ENCODE peak calls at places on chromosomes 2 and 18, in four cellular contexts. One of them, this sample, is unnamed.

GRCh38 chr2:239548965-239549595 is 148.3 kb upstream of the HDAC4 start:
- DNase-seq in lower leg skin: no peak
- DNase-seq in AG04450: no peak
- DNase-seq in cardiac muscle cell: no peak
- DNase-seq in this sample: no peak

GRCh38 chr2:143505542-143505941 is 376.3 kb downstream of the ARHGAP15 start:
- DNase-seq in lower leg skin: no peak
- DNase-seq in AG04450: no peak
- DNase-seq in cardiac muscle cell: no peak
- DNase-seq in this sample: no peak

GRCh38 chr2:118677546-118677945 is 169.9 kb downstream of the EN1 start:
- DNase-seq in lower leg skin: no peak
- DNase-seq in AG04450: no peak
- DNase-seq in cardiac muscle cell: no peak
- DNase-seq in this sample: no peak

GRCh38 chr18:6022840-6023239 is 127.5 kb upstream of the TMEM200C start:
- DNase-seq in lower leg skin: no peak
- DNase-seq in AG04450: no peak
- DNase-seq in cardiac muscle cell: peak
- DNase-seq in this sample: peak

GRCh38 chr2:9753276-9753600 is 90.0 kb upstream of the TAF1B start:
- DNase-seq in lower leg skin: peak
- DNase-seq in AG04450: peak
- DNase-seq in cardiac muscle cell: peak
- DNase-seq in this sample: peak

GRCh38 chr18:48218285-48219022 is 190.7 kb downstream of the ZBTB7C start:
- DNase-seq in lower leg skin: no peak
- DNase-seq in AG04450: no peak
- DNase-seq in cardiac muscle cell: no peak
- DNase-seq in this sample: no peak

GRCh38 chr2:97819769-97820168 is 106.4 kb downstream of the ZAP70 start:
- DNase-seq in lower leg skin: no peak
- DNase-seq in AG04450: no peak
- DNase-seq in cardiac muscle cell: no peak
- DNase-seq in this sample: no peak

GRCh38 chr2:170221317-170222288 is 43.7 kb downstream of the MYO3B start:
- DNase-seq in lower leg skin: no peak
- DNase-seq in AG04450: peak
- DNase-seq in cardiac muscle cell: peak
- DNase-seq in this sample: peak

GRCh38 chr2:48415765-48416515 is 114.0 kb upstream of the STON1 start:
- DNase-seq in lower leg skin: no peak
- DNase-seq in AG04450: no peak
- DNase-seq in cardiac muscle cell: peak
- DNase-seq in this sample: no peak

GRCh38 chr2:187138240-187138639 is 289.3 kb upstream of the ZSWIM2 start:
- DNase-seq in lower leg skin: no peak
- DNase-seq in AG04450: no peak
- DNase-seq in cardiac muscle cell: peak
- DNase-seq in this sample: peak

GRCh38 chr18:50051288-50051687 is 143.7 kb downstream of the MYO5B start:
- DNase-seq in lower leg skin: no peak
- DNase-seq in AG04450: no peak
- DNase-seq in cardiac muscle cell: peak
- DNase-seq in this sample: no peak

GRCh38 chr2:151053661-151053990 is 208.0 kb downstream of the RBM43 start:
- DNase-seq in lower leg skin: no peak
- DNase-seq in AG04450: no peak
- DNase-seq in cardiac muscle cell: no peak
- DNase-seq in this sample: no peak

GRCh38 chr2:130391872-130392670 is 36.2 kb downstream of the PTPN18 start:
- DNase-seq in lower leg skin: no peak
- DNase-seq in AG04450: no peak
- DNase-seq in cardiac muscle cell: peak
- DNase-seq in this sample: no peak

GRCh38 chr2:33411765-33412164 is 64.7 kb upstream of the RASGRP3 start:
- DNase-seq in lower leg skin: no peak
- DNase-seq in AG04450: peak
- DNase-seq in cardiac muscle cell: no peak
- DNase-seq in this sample: peak

GRCh38 chr2:107174126-107174525 is 288.2 kb upstream of the ST6GAL2 start:
- DNase-seq in lower leg skin: no peak
- DNase-seq in AG04450: no peak
- DNase-seq in cardiac muscle cell: no peak
- DNase-seq in this sample: no peak

GRCh38 chr2:25421746-25422431 is 80.2 kb upstream of the DNMT3A start:
- DNase-seq in lower leg skin: no peak
- DNase-seq in AG04450: no peak
- DNase-seq in cardiac muscle cell: no peak
- DNase-seq in this sample: no peak

GRCh38 chr2:147082850-147083522 is 761.8 kb upstream of the ACVR2A start:
- DNase-seq in lower leg skin: peak
- DNase-seq in AG04450: peak
- DNase-seq in cardiac muscle cell: peak
- DNase-seq in this sample: peak

GRCh38 chr2:159879061-159879604 is 81.1 kb upstream of the CD302 start:
- DNase-seq in lower leg skin: no peak
- DNase-seq in AG04450: no peak
- DNase-seq in cardiac muscle cell: peak
- DNase-seq in this sample: peak

GRCh38 chr2:140205093-140205492 is 1424.9 kb upstream of the NXPH2 start:
- DNase-seq in lower leg skin: no peak
- DNase-seq in AG04450: no peak
- DNase-seq in cardiac muscle cell: no peak
- DNase-seq in this sample: no peak

GRCh38 chr2:240183370-240184197 is 43.1 kb upstream of the OTOS start:
- DNase-seq in lower leg skin: no peak
- DNase-seq in AG04450: no peak
- DNase-seq in cardiac muscle cell: no peak
- DNase-seq in this sample: no peak

GRCh38 chr18:7152485-7152884 is 34.9 kb upstream of the LAMA1 start:
- DNase-seq in lower leg skin: no peak
- DNase-seq in AG04450: no peak
- DNase-seq in cardiac muscle cell: peak
- DNase-seq in this sample: no peak

GRCh38 chr18:24868331-24868730 is 407.9 kb downstream of the HRH4 start:
- DNase-seq in lower leg skin: no peak
- DNase-seq in AG04450: no peak
- DNase-seq in cardiac muscle cell: no peak
- DNase-seq in this sample: no peak

GRCh38 chr2:74690571-74690970 is 36.5 kb downstream of the SEMA4F start:
- DNase-seq in lower leg skin: peak
- DNase-seq in AG04450: peak
- DNase-seq in cardiac muscle cell: peak
- DNase-seq in this sample: peak

GRCh38 chr2:108927936-108928659 is 60.9 kb downstream of the EDAR start:
- DNase-seq in lower leg skin: no peak
- DNase-seq in AG04450: peak
- DNase-seq in cardiac muscle cell: peak
- DNase-seq in this sample: peak

GRCh38 chr2:177799531-177799930 is 273.0 kb downstream of the PDE11A start:
- DNase-seq in lower leg skin: no peak
- DNase-seq in AG04450: no peak
- DNase-seq in cardiac muscle cell: peak
- DNase-seq in this sample: no peak

GRCh38 chr2:63871864-63872263 is 30.2 kb downstream of the UGP2 start:
- DNase-seq in lower leg skin: no peak
- DNase-seq in AG04450: no peak
- DNase-seq in cardiac muscle cell: no peak
- DNase-seq in this sample: no peak

GRCh38 chr2:166343467-166343866 is 32.3 kb downstream of the SCN9A start:
- DNase-seq in lower leg skin: no peak
- DNase-seq in AG04450: no peak
- DNase-seq in cardiac muscle cell: no peak
- DNase-seq in this sample: no peak

GRCh38 chr18:13616525-13617035 is 109.8 kb downstream of the FAM210A start:
- DNase-seq in lower leg skin: no peak
- DNase-seq in AG04450: no peak
- DNase-seq in cardiac muscle cell: no peak
- DNase-seq in this sample: no peak

GRCh38 chr2:53569957-53570727 is 197.5 kb upstream of the CHAC2 start:
- DNase-seq in lower leg skin: no peak
- DNase-seq in AG04450: no peak
- DNase-seq in cardiac muscle cell: no peak
- DNase-seq in this sample: no peak

GRCh38 chr18:48771641-48772380 is 179.0 kb downstream of the SMAD7 start:
- DNase-seq in lower leg skin: no peak
- DNase-seq in AG04450: no peak
- DNase-seq in cardiac muscle cell: no peak
- DNase-seq in this sample: no peak

GRCh38 chr2:165810418-165810817 is 16.4 kb upstream of the GALNT3 start:
- DNase-seq in lower leg skin: no peak
- DNase-seq in AG04450: no peak
- DNase-seq in cardiac muscle cell: no peak
- DNase-seq in this sample: no peak

GRCh38 chr2:219437690-219438089 is 3.0 kb downstream of the SPEG start:
- DNase-seq in lower leg skin: no peak
- DNase-seq in AG04450: no peak
- DNase-seq in cardiac muscle cell: no peak
- DNase-seq in this sample: no peak

DNA sequence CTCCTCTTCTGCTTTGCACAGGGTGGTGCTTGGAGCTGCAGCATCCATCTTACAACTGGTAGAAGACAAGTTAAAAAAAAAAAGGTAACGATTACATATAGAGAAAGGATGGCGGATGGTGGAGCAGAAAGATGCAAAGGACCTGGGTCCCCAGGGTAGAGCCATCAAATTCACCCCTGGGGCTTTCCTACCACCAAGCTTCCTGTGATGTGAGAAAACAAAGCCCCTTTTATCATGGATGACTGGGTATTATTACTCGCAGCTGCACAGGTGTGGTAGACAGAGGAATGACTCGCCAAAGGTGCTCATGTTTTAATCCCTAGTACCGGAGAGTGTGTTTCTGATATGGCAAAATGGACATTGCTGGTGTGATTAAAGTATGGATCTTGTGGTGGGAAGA is 1.3 kb upstream of the ACOXL start:
- DNase-seq in lower leg skin: no peak
- DNase-seq in AG04450: no peak
- DNase-seq in cardiac muscle cell: no peak
- DNase-seq in this sample: no peak
- H3K4me3 ChIP-seq in lower leg skin: no peak
- H3K4me3 ChIP-seq in AG04450: no peak
- H3K4me3 ChIP-seq in cardiac muscle cell: no peak
- H3K4me3 ChIP-seq in this sample: no peak

GRCh38 chr2:102141915-102142828 is at the start of gene IL1R1:
- DNase-seq in lower leg skin: peak
- DNase-seq in AG04450: no peak
- DNase-seq in cardiac muscle cell: peak
- DNase-seq in this sample: peak
- H3K4me3 ChIP-seq in lower leg skin: peak
- H3K4me3 ChIP-seq in AG04450: peak
- H3K4me3 ChIP-seq in cardiac muscle cell: peak
- H3K4me3 ChIP-seq in this sample: peak

DNA sequence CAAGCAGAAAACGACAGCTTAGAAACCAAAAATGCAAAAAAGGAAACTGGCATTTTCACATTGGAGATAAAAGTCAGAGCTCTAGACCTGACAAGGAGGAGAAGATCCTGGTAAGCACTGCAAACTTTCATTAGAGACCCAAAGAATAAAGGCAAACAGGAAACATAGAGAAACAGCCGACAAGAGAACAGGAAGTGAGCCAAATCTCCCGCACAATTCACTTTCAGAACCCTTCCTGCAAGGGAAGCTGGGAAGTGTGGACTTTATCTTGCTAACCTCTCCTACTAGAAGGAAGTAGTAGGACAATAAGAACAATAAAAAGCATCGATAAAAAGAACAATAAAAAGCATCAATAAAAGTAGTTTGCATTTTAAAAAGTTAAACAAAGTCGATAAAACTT is 417.8 kb upstream of the SPHKAP start:
- DNase-seq in lower leg skin: no peak
- DNase-seq in AG04450: no peak
- DNase-seq in cardiac muscle cell: no peak
- DNase-seq in this sample: no peak
- H3K4me3 ChIP-seq in lower leg skin: no peak
- H3K4me3 ChIP-seq in AG04450: no peak
- H3K4me3 ChIP-seq in cardiac muscle cell: no peak
- H3K4me3 ChIP-seq in this sample: no peak

GRCh38 chr2:231554748-231555545 is 24.7 kb upstream of the NMUR1 start:
- DNase-seq in lower leg skin: no peak
- DNase-seq in AG04450: peak
- DNase-seq in cardiac muscle cell: peak
- DNase-seq in this sample: peak
- H3K4me3 ChIP-seq in lower leg skin: no peak
- H3K4me3 ChIP-seq in AG04450: peak
- H3K4me3 ChIP-seq in cardiac muscle cell: no peak
- H3K4me3 ChIP-seq in this sample: no peak

GRCh38 chr2:1799174-1799573 is 54.9 kb upstream of the PXDN start:
- DNase-seq in lower leg skin: no peak
- DNase-seq in AG04450: no peak
- DNase-seq in cardiac muscle cell: no peak
- DNase-seq in this sample: no peak
- H3K4me3 ChIP-seq in lower leg skin: no peak
- H3K4me3 ChIP-seq in AG04450: no peak
- H3K4me3 ChIP-seq in cardiac muscle cell: no peak
- H3K4me3 ChIP-seq in this sample: no peak

DNA sequence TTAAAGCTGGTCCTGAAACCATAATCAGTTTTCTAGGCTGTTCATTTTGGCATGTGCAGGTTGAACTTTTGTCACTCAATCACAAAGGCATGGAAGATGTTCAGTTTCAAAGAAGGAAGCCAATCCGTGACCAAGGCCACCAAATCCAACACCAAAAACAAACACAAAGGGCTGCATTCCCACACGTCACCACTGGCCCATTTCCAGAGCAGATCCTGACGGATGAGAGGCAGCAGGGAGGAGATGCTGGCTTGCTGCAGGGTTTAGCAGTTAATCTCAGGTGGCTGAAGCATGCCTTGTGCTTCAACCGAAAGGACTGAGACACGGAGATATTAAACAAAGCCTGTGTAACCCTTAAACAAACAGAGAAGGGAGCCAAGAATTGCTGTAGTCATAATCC is 191.9 kb upstream of the CTAGE1 start:
- DNase-seq in lower leg skin: no peak
- DNase-seq in AG04450: no peak
- DNase-seq in cardiac muscle cell: peak
- DNase-seq in this sample: no peak
- H3K4me3 ChIP-seq in lower leg skin: no peak
- H3K4me3 ChIP-seq in AG04450: no peak
- H3K4me3 ChIP-seq in cardiac muscle cell: no peak
- H3K4me3 ChIP-seq in this sample: no peak